ENCODE peak calls at places on chromosomes 12 and 14, in four cellular contexts. One of them, this sample, is unnamed.

GRCh38 chr12:64236549-64236948 is 14.5 kb upstream of the KICS2 start:
- DNase-seq in HCT116: peak; percentile 10
- DNase-seq in ovary: no peak
- DNase-seq in substantia nigra: no peak
- DNase-seq in this sample: no peak

GRCh38 chr14:103533137-103533998 is 4.4 kb downstream of the TRMT61A start:
- DNase-seq in HCT116: no peak
- DNase-seq in ovary: peak; percentile 64
- DNase-seq in substantia nigra: no peak
- DNase-seq in this sample: no peak

GRCh38 chr12:109930028-109930800 is 30.1 kb downstream of the TCHP start:
- DNase-seq in HCT116: no peak
- DNase-seq in ovary: no peak
- DNase-seq in substantia nigra: no peak
- DNase-seq in this sample: no peak

GRCh38 chr12:111022386-111022785 is 102.0 kb upstream of the MYL2 start:
- DNase-seq in HCT116: no peak
- DNase-seq in ovary: no peak
- DNase-seq in substantia nigra: no peak
- DNase-seq in this sample: no peak

GRCh38 chr14:26984318-26985177 is 386.7 kb upstream of the NOVA1 start:
- DNase-seq in HCT116: peak; percentile 4
- DNase-seq in ovary: peak; percentile 56
- DNase-seq in substantia nigra: no peak
- DNase-seq in this sample: no peak

GRCh38 chr14:104248203-104249055 is 110.0 kb downstream of the KIF26A start:
- DNase-seq in HCT116: no peak
- DNase-seq in ovary: peak; percentile 14
- DNase-seq in substantia nigra: no peak
- DNase-seq in this sample: no peak

GRCh38 chr12:96401061-96401871 is 1.0 kb upstream of the CDK17 start:
- DNase-seq in HCT116: peak; percentile 51
- DNase-seq in ovary: no peak
- DNase-seq in substantia nigra: no peak
- DNase-seq in this sample: no peak

GRCh38 chr12:64796205-64796845 is 28.1 kb upstream of the TBC1D30 start:
- DNase-seq in HCT116: peak; percentile 83
- DNase-seq in ovary: peak; percentile 30
- DNase-seq in substantia nigra: no peak
- DNase-seq in this sample: no peak

GRCh38 chr14:91231446-91231845 is 13.1 kb downstream of the GPR68 start:
- DNase-seq in HCT116: no peak
- DNase-seq in ovary: no peak
- DNase-seq in substantia nigra: no peak
- DNase-seq in this sample: no peak

GRCh38 chr14:91229743-91230200 is 14.7 kb downstream of the GPR68 start:
- DNase-seq in HCT116: no peak
- DNase-seq in ovary: no peak
- DNase-seq in substantia nigra: no peak
- DNase-seq in this sample: no peak

GRCh38 chr14:91229005-91229382 is 15.5 kb downstream of the GPR68 start:
- DNase-seq in HCT116: no peak
- DNase-seq in ovary: no peak
- DNase-seq in substantia nigra: no peak
- DNase-seq in this sample: no peak

GRCh38 chr14:91232052-91232451 is 12.5 kb downstream of the GPR68 start:
- DNase-seq in HCT116: no peak
- DNase-seq in ovary: no peak
- DNase-seq in substantia nigra: no peak
- DNase-seq in this sample: no peak

GRCh38 chr14:91230363-91231035 is 14.0 kb downstream of the GPR68 start:
- DNase-seq in HCT116: no peak
- DNase-seq in ovary: no peak
- DNase-seq in substantia nigra: no peak
- DNase-seq in this sample: no peak
- H3K27ac ChIP-seq in HCT116: no peak overlapping the region
- H3K27ac ChIP-seq in ovary: no peak overlapping the region
- H3K27ac ChIP-seq in substantia nigra: no peak overlapping the region
- H3K27ac ChIP-seq in this sample: no peak overlapping the region

GRCh38 chr12:57996520-57996919 is 55.2 kb downstream of the ATP23 start:
- DNase-seq in HCT116: no peak
- DNase-seq in ovary: no peak
- DNase-seq in substantia nigra: no peak
- DNase-seq in this sample: no peak
- H3K27ac ChIP-seq in HCT116: no peak overlapping the region
- H3K27ac ChIP-seq in ovary: no peak overlapping the region
- H3K27ac ChIP-seq in substantia nigra: no peak overlapping the region
- H3K27ac ChIP-seq in this sample: no peak overlapping the region

DNA sequence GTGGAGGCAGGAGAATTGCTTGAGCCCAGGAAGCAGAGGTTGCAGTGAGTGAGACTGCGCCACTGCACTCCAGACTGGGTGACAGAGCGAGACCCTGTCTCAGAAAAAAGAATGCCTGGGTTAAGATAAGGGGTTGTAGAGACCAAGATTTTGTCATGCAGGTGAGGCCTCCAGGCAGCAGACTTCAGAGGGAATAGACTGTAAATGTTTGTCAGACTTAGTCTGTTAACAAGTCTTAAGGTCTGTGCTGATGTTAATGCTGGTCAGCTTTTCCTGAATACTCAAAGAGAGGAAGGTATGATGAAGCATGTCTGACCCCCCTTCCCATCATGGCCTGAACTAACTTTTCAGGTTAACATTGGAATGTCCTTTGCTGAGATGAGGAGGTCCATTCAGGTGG is 83.0 kb upstream of the FUT8 start:
- DNase-seq in HCT116: no peak
- DNase-seq in ovary: no peak
- DNase-seq in substantia nigra: no peak
- DNase-seq in this sample: no peak
- H3K27ac ChIP-seq in HCT116: no peak overlapping the region
- H3K27ac ChIP-seq in ovary: no peak overlapping the region
- H3K27ac ChIP-seq in substantia nigra: no peak overlapping the region
- H3K27ac ChIP-seq in this sample: no peak overlapping the region

DNA sequence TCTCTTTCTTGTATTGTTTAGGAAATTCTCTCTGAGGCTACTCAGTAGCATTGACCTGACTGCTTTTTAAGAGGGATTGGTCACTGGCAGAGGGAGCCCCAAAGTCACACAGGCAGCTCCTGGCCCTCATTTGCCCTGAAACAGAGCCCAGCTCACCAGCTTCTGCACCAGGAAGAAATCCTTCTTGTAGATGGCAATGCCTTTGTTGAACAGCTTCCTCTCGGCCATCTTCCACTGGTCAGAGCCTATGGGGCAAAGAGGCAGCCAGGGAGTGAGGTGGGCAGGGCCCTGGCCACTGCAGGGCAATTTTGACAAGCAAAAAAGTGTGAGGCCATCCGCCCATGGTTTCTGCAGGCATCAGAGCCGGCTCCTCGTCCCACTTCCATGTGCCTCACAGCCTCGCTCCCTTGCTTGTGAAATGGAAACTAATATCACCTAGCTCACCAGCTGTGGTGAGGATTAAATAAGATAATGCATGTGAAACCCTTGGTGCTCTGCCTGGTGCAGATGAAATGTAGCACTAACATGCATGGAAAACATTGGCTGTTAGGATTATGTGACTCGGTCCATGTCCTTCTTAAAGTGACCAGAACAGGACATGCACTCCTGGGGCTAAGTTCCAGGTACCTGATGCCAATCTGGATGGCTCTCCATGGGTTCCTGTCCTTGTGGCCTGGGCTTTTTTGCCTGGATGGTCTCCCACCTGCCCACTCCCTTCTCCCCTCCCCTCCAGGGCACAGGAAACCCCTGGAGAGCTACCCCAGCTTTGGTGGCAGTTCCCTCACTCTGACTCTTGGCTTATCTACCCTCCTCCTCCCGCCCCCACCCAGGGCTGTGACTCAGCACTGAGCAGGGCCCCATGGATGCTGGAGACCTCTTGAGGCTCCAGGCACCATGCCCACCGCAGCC is 11.2 kb upstream of the PNMA1 start:
- DNase-seq in HCT116: no peak
- DNase-seq in ovary: peak; percentile 42
- DNase-seq in substantia nigra: no peak
- DNase-seq in this sample: no peak
- H3K27ac ChIP-seq in HCT116: no peak overlapping the region
- H3K27ac ChIP-seq in ovary: no peak overlapping the region
- H3K27ac ChIP-seq in substantia nigra: peak overlapping the region; percentile 11
- H3K27ac ChIP-seq in this sample: peak overlapping the region; percentile 79

GRCh38 chr12:76268267-76268666 is 79.9 kb downstream of the BBS10 start:
- DNase-seq in HCT116: no peak
- DNase-seq in ovary: no peak
- DNase-seq in substantia nigra: no peak
- DNase-seq in this sample: no peak

GRCh38 chr12:76260390-76260748 is 87.8 kb downstream of the BBS10 start:
- DNase-seq in HCT116: no peak
- DNase-seq in ovary: no peak
- DNase-seq in substantia nigra: no peak
- DNase-seq in this sample: no peak

GRCh38 chr12:76265424-76266180 is 82.6 kb downstream of the BBS10 start:
- DNase-seq in HCT116: no peak
- DNase-seq in ovary: no peak
- DNase-seq in substantia nigra: no peak
- DNase-seq in this sample: no peak

GRCh38 chr12:76266797-76267196 is 81.4 kb downstream of the BBS10 start:
- DNase-seq in HCT116: no peak
- DNase-seq in ovary: no peak
- DNase-seq in substantia nigra: no peak
- DNase-seq in this sample: no peak

GRCh38 chr12:76264617-76265016 is 83.6 kb downstream of the BBS10 start:
- DNase-seq in HCT116: no peak
- DNase-seq in ovary: no peak
- DNase-seq in substantia nigra: no peak
- DNase-seq in this sample: no peak
- H3K27ac ChIP-seq in HCT116: no peak overlapping the region
- H3K27ac ChIP-seq in ovary: no peak overlapping the region
- H3K27ac ChIP-seq in substantia nigra: no peak overlapping the region
- H3K27ac ChIP-seq in this sample: no peak overlapping the region

DNA sequence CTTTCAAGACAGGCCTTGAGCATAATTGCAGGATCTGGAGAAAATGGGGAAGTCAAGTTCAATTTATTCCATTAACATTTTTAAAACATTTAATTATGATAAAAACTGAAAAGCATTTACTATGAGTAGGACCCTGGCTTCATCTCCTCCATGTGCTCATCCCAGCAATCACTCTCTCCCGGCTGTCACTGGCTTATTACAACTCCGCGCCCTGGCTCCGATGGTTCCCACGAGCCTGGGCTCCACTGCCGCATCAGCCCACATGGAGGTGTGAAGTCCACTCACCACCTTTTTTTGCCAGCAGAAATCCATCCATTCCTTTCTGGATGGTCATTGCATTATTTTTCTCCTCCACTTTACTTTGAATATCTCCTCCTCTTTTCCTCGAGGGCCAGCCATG is 194.4 kb downstream of the EMP1 start:
- DNase-seq in HCT116: no peak
- DNase-seq in ovary: no peak
- DNase-seq in substantia nigra: no peak
- DNase-seq in this sample: no peak
- H3K27ac ChIP-seq in HCT116: peak overlapping the region; percentile 24
- H3K27ac ChIP-seq in ovary: no peak overlapping the region
- H3K27ac ChIP-seq in substantia nigra: no peak overlapping the region
- H3K27ac ChIP-seq in this sample: no peak overlapping the region

GRCh38 chr12:39619660-39620433 is at the start of gene ABCD2:
- DNase-seq in HCT116: peak; percentile 19
- DNase-seq in ovary: peak; percentile 32
- DNase-seq in substantia nigra: peak; percentile 21
- DNase-seq in this sample: peak; percentile 10
- H3K27ac ChIP-seq in HCT116: no peak within 1 kb of the TSS
- H3K27ac ChIP-seq in ovary: peak within 1 kb of the TSS; percentile 16
- H3K27ac ChIP-seq in substantia nigra: peak within 1 kb of the TSS; percentile 37
- H3K27ac ChIP-seq in this sample: peak within 1 kb of the TSS; percentile 69

GRCh38 chr12:51342416-51342815 is 4.1 kb downstream of the CELA1 start:
- DNase-seq in HCT116: no peak
- DNase-seq in ovary: no peak
- DNase-seq in substantia nigra: no peak
- DNase-seq in this sample: no peak

GRCh38 chr12:51339750-51340149 is 6.7 kb downstream of the CELA1 start:
- DNase-seq in HCT116: no peak
- DNase-seq in ovary: no peak
- DNase-seq in substantia nigra: no peak
- DNase-seq in this sample: no peak

GRCh38 chr12:51343201-51343600 is 3.3 kb downstream of the CELA1 start:
- DNase-seq in HCT116: no peak
- DNase-seq in ovary: no peak
- DNase-seq in substantia nigra: no peak
- DNase-seq in this sample: no peak

GRCh38 chr12:51345681-51346080 is 798 bp downstream of the CELA1 start:
- DNase-seq in HCT116: no peak
- DNase-seq in ovary: no peak
- DNase-seq in substantia nigra: no peak
- DNase-seq in this sample: no peak

GRCh38 chr12:51341259-51342007 is 5.0 kb downstream of the CELA1 start:
- DNase-seq in HCT116: peak; percentile 56
- DNase-seq in ovary: peak; percentile 60
- DNase-seq in substantia nigra: peak; percentile 12
- DNase-seq in this sample: peak; percentile 20
- H3K27ac ChIP-seq in HCT116: no peak overlapping the region
- H3K27ac ChIP-seq in ovary: no peak overlapping the region
- H3K27ac ChIP-seq in substantia nigra: peak overlapping the region; percentile 51
- H3K27ac ChIP-seq in this sample: no peak overlapping the region